ENCODE peak calls at places on chromosomes 11 and 22, in six cellular contexts. K, A, V, Z, I and S are unnamed samples.

GRCh38 chr11:37500425-37500824 is 902.4 kb upstream of the RAG2 start:
- DNase-seq in V (no peak), A (no peak), I (no peak), K (no peak), Z (no peak), S (no peak)

GRCh38 chr22:17842386-17842785 is 68.1 kb upstream of the BID start:
- DNase-seq in K (no peak), V (peak), Z (no peak), I (no peak), A (peak), S (no peak)

GRCh38 chr11:73752216-73752867 is 8.5 kb downstream of the RAB6A start:
- DNase-seq in A (no peak), K (no peak), V (no peak), Z (no peak), I (no peak), S (no peak)

GRCh38 chr22:23570681-23571080 is 9.4 kb downstream of the IGLL1 start:
- DNase-seq in I (no peak), A (no peak), Z (no peak), V (no peak), K (no peak), S (no peak)

GRCh38 chr11:60482361-60482760 is 10.2 kb upstream of the MS4A12 start:
- DNase-seq in I (no peak), K (no peak), V (peak), Z (no peak), A (no peak), S (no peak)

GRCh38 chr11:46298699-46299424 is 21.4 kb downstream of the CREB3L1 start:
- DNase-seq in V (no peak), Z (peak), A (no peak), I (no peak), K (peak), S (no peak)

GRCh38 chr11:45926001-45926401 is 3.5 kb downstream of the LARGE2 start:
- DNase-seq in Z (no peak), K (no peak), A (no peak), V (peak), I (no peak), S (peak)

GRCh38 chr11:67320011-67320410 is 16.7 kb downstream of the SSH3 start:
- DNase-seq in Z (no peak), A (no peak), K (no peak), I (no peak), V (no peak), S (no peak)

GRCh38 chr22:44860311-44860710 is 107.9 kb downstream of the ARHGAP8 start:
- DNase-seq in Z (no peak), K (no peak), V (no peak), I (no peak), A (no peak), S (no peak)

GRCh38 chr11:132848336-132848735 is 684.0 kb downstream of the OPCML start:
- DNase-seq in A (no peak), V (no peak), I (no peak), K (peak), Z (no peak), S (no peak)

GRCh38 chr22:40519284-40519947 is 117.1 kb downstream of the MRTFA start:
- DNase-seq in A (no peak), I (no peak), V (no peak), K (no peak), Z (no peak), S (peak)

GRCh38 chr11:100925935-100926334 is 203.7 kb downstream of the PGR start:
- DNase-seq in Z (peak), A (no peak), V (no peak), K (no peak), I (no peak), S (no peak)

GRCh38 chr11:23727821-23728220 is 769.0 kb upstream of the LUZP2 start:
- DNase-seq in K (no peak), I (no peak), A (no peak), Z (peak), V (no peak), S (no peak)

GRCh38 chr11:103279821-103280220 is 170.6 kb downstream of the DYNC2H1 start:
- DNase-seq in I (no peak), Z (peak), V (no peak), K (no peak), A (no peak), S (no peak)

GRCh38 chr22:20267441-20268288 is 453 bp downstream of the RTN4R start:
- DNase-seq in V (no peak), A (peak), I (no peak), Z (no peak), K (no peak), S (peak)

GRCh38 chr11:132490976-132491375 is 1041.3 kb downstream of the OPCML start:
- DNase-seq in V (no peak), Z (peak), K (no peak), I (no peak), A (no peak), S (no peak)

GRCh38 chr22:22030493-22031182 is 48.1 kb upstream of the TOP3B start:
- DNase-seq in Z (no peak), V (peak), A (peak), I (peak), K (no peak), S (peak)

GRCh38 chr22:33851240-33851639 is 69.0 kb downstream of the LARGE1 start:
- DNase-seq in Z (peak), K (no peak), A (no peak), V (no peak), I (no peak), S (no peak)

GRCh38 chr11:3052567-3052966 is 4.7 kb downstream of the CARS1 start:
- DNase-seq in A (no peak), I (no peak), V (no peak), Z (no peak), K (no peak), S (no peak)

GRCh38 chr11:22624742-22625447 is 728 bp downstream of the FANCF start:
- DNase-seq in K (peak), A (peak), V (no peak), I (no peak), Z (peak), S (peak)

GRCh38 chr22:35835267-35835997 is 117.8 kb downstream of the APOL5 start:
- DNase-seq in I (no peak), V (no peak), A (no peak), K (no peak), Z (peak), S (no peak)

GRCh38 chr11:48043111-48043997 is 63.0 kb downstream of the PTPRJ start:
- DNase-seq in A (no peak), Z (no peak), K (no peak), V (peak), I (no peak), S (peak)

GRCh38 chr11:15106201-15106965 is 8.3 kb upstream of the INSC start:
- DNase-seq in V (no peak), K (no peak), I (no peak), Z (peak), A (no peak), S (no peak)

GRCh38 chr22:28442264-28442950 is 237.2 kb downstream of the TTC28 start:
- DNase-seq in Z (peak), A (peak), V (peak), I (peak), K (no peak), S (peak)

GRCh38 chr11:111539426-111540113 is 950 bp upstream of the LAYN start:
- DNase-seq in I (no peak), V (no peak), A (no peak), K (no peak), Z (no peak), S (no peak)

GRCh38 chr11:31246451-31247165 is 122.9 kb downstream of the DCDC1 start:
- DNase-seq in A (no peak), Z (no peak), K (no peak), I (no peak), V (no peak), S (no peak)

GRCh38 chr11:62166371-62166770 is 23.6 kb upstream of the SCGB1D1 start:
- DNase-seq in V (no peak), A (no peak), K (no peak), I (no peak), Z (no peak), S (no peak)

GRCh38 chr22:18110194-18110943 is at the start of gene TUBA8:
- DNase-seq in Z (peak), V (peak), K (no peak), I (no peak), A (peak), S (peak)

GRCh38 chr11:66696186-66696585 is 18.5 kb upstream of the RBM4B start:
- DNase-seq in V (no peak), I (no peak), K (no peak), Z (no peak), A (no peak), S (no peak)

GRCh38 chr11:12901272-12901671 is 107.8 kb upstream of the RASSF10 start:
- DNase-seq in A (no peak), V (no peak), Z (no peak), I (no peak), K (no peak), S (no peak)

GRCh38 chr11:65726660-65727059 is 6.1 kb upstream of the RNASEH2C start:
- DNase-seq in Z (no peak), V (no peak), I (no peak), K (no peak), A (no peak), S (no peak)

GRCh38 chr11:11349870-11350325 is 3.2 kb downstream of the CSNK2A3 start:
- DNase-seq in K (peak), V (no peak), A (peak), Z (peak), I (no peak), S (no peak)

GRCh38 chr11:16154715-16155396 is 201.5 kb downstream of the SOX6 start:
- DNase-seq in Z (no peak), A (no peak), I (no peak), K (no peak), V (no peak), S (no peak)

GRCh38 chr22:48490513-48491411 is 1336.9 kb downstream of the BRD1 start:
- DNase-seq in A (no peak), V (peak), I (no peak), K (no peak), Z (no peak), S (no peak)

GRCh38 chr22:43643362-43643761 is 168.7 kb downstream of the EFCAB6 start:
- DNase-seq in Z (no peak), K (no peak), I (no peak), A (no peak), V (no peak), S (no peak)

GRCh38 chr22:47371263-47372090 is 609.0 kb downstream of the TBC1D22A start:
- DNase-seq in A (no peak), I (no peak), Z (no peak), K (no peak), V (no peak), S (no peak)

GRCh38 chr11:66639066-66639813 is 737 bp downstream of the RBM4 start:
- DNase-seq in V (no peak), Z (peak), K (no peak), I (no peak), A (peak), S (no peak)

GRCh38 chr22:46036558-46037408 is 59.8 kb upstream of the WNT7B start:
- DNase-seq in V (peak), I (no peak), K (no peak), A (peak), Z (peak), S (no peak)
- TF ChIP-seq CTCF in V (peak), I (no peak), K (peak), A (no peak), Z (no peak), S (no peak)

GRCh38 chr11:117923773-117924172 is 5.4 kb downstream of the TMPRSS13 start:
- DNase-seq in Z (no peak), A (no peak), K (no peak), I (no peak), V (no peak), S (no peak)
- TF ChIP-seq CTCF in Z (no peak), A (no peak), K (no peak), I (no peak), V (no peak), S (no peak)

DNA sequence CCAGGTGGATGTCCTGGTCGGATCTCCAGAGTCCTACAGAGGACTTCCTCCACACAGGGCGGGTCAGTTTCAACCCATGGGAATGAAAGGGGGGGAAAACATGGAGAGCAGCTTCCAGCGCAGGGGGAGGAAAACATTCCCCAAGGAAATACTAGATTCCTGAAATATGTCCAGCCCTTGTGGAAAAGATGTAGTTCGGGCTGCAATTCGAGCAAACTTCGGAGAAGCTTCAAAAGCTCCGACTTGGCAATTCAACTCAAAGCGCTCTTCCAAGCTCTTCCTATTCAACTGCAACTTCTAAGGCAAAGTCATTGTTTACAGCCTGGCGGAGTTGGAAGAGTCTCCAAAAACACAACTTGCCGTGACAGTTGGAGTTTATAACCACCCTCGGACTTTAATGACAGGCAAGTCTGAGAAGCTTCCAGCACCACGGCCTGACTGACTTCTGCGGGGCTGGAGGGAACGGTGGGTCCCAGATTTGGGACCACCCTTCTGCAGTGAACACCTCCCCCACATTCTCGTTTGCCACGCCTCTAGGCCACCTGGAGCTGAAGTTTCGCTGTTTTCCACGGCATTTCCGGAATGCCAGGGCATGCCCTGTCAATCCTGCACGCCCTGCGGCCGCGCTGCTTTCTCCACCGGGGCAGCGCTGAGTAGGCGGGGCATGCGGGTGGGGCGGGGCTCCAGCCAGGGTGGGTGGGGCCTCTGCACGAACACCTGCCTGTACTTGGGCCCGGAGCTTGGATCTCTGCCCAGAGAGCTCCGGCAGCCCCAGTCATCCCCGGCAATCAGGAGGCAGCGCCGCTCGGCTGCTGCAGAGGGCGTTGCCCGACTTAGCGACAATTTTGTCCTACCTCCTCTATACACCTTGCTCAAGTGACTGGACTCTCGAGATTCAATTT is 49.0 kb upstream of the BIRC3 start:
- DNase-seq in K (no peak), Z (peak), V (peak), A (peak), I (peak), S (peak)
- TF ChIP-seq CTCF in K (peak), Z (no peak), V (peak), A (peak), I (no peak), S (peak)

DNA sequence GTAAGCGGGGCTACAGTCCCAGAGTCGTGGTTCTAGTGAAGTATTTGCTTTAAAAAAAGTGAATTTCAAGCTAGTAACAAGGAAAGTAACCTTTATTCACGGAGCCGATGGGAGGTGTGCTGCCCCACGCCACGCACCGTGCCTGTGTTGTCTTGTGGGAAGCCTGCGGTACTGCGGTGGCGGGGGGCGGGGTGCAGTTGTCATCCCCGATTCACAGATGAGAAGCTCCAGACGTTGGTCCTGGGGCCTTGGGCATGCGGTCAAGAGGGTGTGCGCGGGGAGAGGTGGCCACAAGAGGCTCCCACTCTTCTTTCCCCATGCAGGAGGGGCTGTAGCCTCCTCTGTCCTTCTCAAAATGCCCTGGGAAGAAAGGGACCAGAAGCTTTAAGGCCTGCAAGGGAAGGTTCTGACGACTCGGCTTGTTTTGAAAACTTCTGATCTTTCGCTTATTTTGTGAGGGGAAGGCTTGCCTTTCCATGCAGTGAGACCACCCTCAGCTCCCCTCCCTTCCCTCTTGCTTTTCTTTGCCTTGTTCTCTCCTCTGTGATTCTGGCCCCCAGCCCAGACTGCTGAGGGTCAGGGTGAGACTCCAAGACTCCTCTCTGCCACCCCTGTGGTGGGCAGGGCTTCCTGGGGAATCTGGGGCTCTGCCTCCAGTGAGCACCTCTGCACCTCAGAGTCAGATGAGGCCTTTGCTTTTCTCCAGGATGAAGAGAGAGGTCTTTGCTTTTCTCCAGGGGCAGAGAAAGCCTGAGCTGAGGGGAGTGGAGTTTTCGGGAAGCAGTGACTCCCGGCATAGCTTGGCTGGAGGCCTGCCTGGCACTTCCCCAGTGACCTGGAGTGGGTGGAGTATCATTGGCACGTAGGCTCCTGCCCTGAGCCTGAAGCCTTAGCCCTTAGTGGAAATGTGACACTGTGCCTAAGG is 6.2 kb downstream of the GLB1L3 start:
- DNase-seq in V (no peak), Z (no peak), I (no peak), A (no peak), K (no peak), S (no peak)
- TF ChIP-seq CTCF in V (no peak), Z (no peak), I (no peak), A (no peak), K (no peak), S (no peak)

GRCh38 chr11:77547863-77548551 is 41.7 kb upstream of the AQP11 start:
- DNase-seq in Z (peak), V (peak), K (no peak), I (no peak), A (peak), S (peak)

GRCh38 chr11:77547047-77547836 is 42.5 kb upstream of the AQP11 start:
- DNase-seq in A (no peak), Z (no peak), V (no peak), I (no peak), K (no peak), S (no peak)

DNA sequence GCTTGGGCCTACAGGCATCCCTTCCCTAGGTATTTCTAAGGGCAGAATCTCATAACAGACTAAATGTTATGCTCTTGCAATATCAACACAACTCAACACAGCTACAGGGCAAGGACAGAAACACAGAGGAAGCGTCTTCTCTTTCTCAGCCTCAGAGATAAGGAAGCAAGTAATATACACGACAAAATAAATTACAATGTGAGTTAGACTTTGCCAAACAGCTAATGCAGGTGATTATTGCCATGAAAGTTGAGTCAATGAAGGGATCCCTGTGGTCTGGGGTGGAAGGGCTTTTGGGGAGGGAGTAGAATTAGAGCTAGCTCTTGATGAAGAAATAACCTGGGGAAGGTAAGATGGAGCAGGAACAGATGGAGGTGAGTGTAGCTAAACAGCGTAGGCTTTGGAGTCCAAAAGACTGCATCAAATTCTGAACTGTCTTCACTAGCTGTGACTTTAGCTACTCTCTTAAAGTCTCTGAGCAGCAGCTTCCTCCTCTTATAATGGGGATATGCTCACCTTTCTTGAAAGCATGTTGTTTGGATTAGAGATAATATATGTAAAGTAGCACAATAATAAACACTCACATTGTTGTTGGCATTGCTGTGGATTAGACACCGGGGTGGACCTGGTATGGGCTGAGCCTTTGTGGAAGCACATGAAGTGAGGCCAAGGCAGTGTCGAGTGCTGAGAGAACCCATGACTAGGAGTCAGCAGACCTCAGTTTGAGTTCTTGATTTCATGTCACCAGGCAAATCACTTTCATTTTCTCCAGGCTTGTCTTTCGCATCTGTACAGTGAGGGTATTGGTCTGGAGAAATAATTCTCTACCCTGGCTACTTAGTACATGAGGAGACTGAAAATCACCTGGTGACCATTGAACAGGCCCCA is 41.0 kb upstream of the AQP11 start:
- DNase-seq in K (no peak), I (no peak), V (no peak), Z (no peak), A (no peak), S (no peak)
- TF ChIP-seq CTCF in K (no peak), I (peak), V (peak), Z (no peak), A (no peak), S (no peak)

DNA sequence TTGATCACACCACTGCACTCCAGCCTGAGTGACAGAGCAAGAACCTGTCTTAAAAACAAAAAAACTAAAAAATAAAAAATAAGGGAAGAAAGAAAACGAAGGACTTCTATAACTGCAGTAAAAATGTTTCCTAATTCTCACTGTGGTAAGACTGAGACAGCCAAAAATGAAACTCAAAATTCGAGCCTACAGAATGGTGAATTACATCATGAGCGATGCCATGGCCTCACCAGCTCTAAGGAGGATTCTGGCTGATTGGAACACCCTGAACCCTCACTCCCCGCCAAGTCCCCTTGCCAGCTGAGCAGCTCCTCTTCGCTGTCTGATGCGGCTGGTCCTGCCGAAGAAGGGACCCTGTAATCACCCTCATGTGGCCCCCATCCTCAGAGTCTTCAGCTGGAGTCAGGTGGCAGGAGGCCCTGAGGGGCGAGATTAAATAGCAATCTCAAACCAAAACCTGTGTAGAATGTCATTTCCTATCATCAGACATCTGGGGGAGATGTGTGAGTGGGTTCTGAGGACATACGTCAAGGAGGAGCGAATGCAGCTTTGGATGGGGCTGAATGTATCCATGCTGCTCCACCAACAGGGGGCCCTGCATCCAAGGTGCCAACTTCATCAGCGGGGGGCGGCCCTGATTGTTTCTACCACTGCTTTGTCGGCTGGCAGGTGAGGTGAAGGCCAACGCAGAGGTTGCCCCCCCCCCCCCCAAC is 29.2 kb downstream of the PDGFB start:
- DNase-seq in V (no peak), K (no peak), Z (no peak), A (no peak), I (no peak), S (peak)
- TF ChIP-seq CTCF in V (no peak), K (peak), Z (peak), A (no peak), I (no peak), S (peak)

GRCh38 chr11:114610984-114611944 is 15.7 kb upstream of the NXPE4 start:
- DNase-seq in I (no peak), V (no peak), A (peak), Z (no peak), K (no peak), S (no peak)
- TF ChIP-seq CTCF in I (no peak), V (no peak), A (no peak), Z (no peak), K (no peak), S (no peak)